ENCODE peak calls at places on chromosomes 2 and 18, in eight cellular contexts. D is neural crest cell, I is heart right ventricle, V is foreskin fibroblast, N is adrenal gland, C is hepatocyte, K is cardiac muscle cell, Y is kidney. W is an unnamed sample.

GRCh38 chr2:128635361-128635900 is 316.8 kb upstream of the HS6ST1 start:
- DNase-seq in D (no peak), I (no peak), V (no peak), N (peak), C (no peak), K (peak), Y (peak), W (no peak)

GRCh38 chr2:37602040-37602439 is 69.4 kb downstream of the CDC42EP3 start:
- DNase-seq in D (no peak), I (no peak), V (no peak), N (no peak), C (no peak), K (no peak), Y (no peak), W (no peak)

GRCh38 chr18:75203456-75204261 is 5.3 kb downstream of the PTGR3 start:
- DNase-seq in D (no peak), I (no peak), V (no peak), N (no peak), C (peak), K (no peak), Y (peak), W (no peak)

GRCh38 chr2:42421601-42422252 is 60.7 kb upstream of the COX7A2L start:
- DNase-seq in D (no peak), I (no peak), V (no peak), N (no peak), C (no peak), K (no peak), Y (no peak), W (no peak)

GRCh38 chr18:34978533-34978893 is 62.7 kb upstream of the MAPRE2 start:
- DNase-seq in D (no peak), I (no peak), V (no peak), N (no peak), C (no peak), K (no peak), Y (no peak), W (no peak)

GRCh38 chr2:88350641-88351601 is 101.6 kb downstream of the FOXI3 start:
- DNase-seq in D (peak), I (peak), V (no peak), N (peak), C (peak), K (peak), Y (peak), W (peak)

GRCh38 chr2:69589973-69590652 is 53.4 kb downstream of the AAK1 start:
- DNase-seq in D (no peak), I (no peak), V (no peak), N (peak), C (no peak), K (no peak), Y (no peak), W (no peak)

GRCh38 chr2:67797801-67798535 is 264.8 kb downstream of the C1D start:
- DNase-seq in D (no peak), I (no peak), V (peak), N (peak), C (peak), K (no peak), Y (no peak), W (no peak)

GRCh38 chr2:238895901-238896600 is 48.2 kb downstream of the TWIST2 start:
- DNase-seq in D (peak), I (peak), V (peak), N (peak), C (peak), K (no peak), Y (peak), W (no peak)

GRCh38 chr2:10790228-10790973 is 22.2 kb downstream of the PDIA6 start:
- DNase-seq in D (no peak), I (no peak), V (no peak), N (no peak), C (no peak), K (no peak), Y (no peak), W (peak)

GRCh38 chr2:215736653-215737290 is 276.6 kb downstream of the MREG start:
- DNase-seq in D (no peak), I (no peak), V (peak), N (no peak), C (no peak), K (peak), Y (no peak), W (no peak)

GRCh38 chr2:160646684-160647444 is 153.3 kb upstream of the RBMS1 start:
- DNase-seq in D (no peak), I (no peak), V (no peak), N (no peak), C (no peak), K (no peak), Y (peak), W (no peak)

GRCh38 chr18:63087421-63088230 is 231.9 kb downstream of the BCL2 start:
- DNase-seq in D (no peak), I (no peak), V (no peak), N (no peak), C (no peak), K (no peak), Y (no peak), W (no peak)

GRCh38 chr2:128504242-128505149 is 185.8 kb upstream of the HS6ST1 start:
- DNase-seq in D (no peak), I (no peak), V (no peak), N (no peak), C (no peak), K (no peak), Y (no peak), W (no peak)

GRCh38 chr2:12326449-12327190 is 390.1 kb upstream of the TRIB2 start:
- DNase-seq in D (no peak), I (no peak), V (no peak), N (no peak), C (no peak), K (peak), Y (no peak), W (no peak)

GRCh38 chr2:239533917-239534316 is 133.1 kb upstream of the HDAC4 start:
- DNase-seq in D (no peak), I (peak), V (peak), N (no peak), C (no peak), K (no peak), Y (no peak), W (no peak)

GRCh38 chr2:88967844-88968243 is 276.4 kb downstream of the RPIA start:
- DNase-seq in D (no peak), I (no peak), V (no peak), N (no peak), C (no peak), K (peak), Y (no peak), W (no peak)

GRCh38 chr2:217360781-217361485 is 501.1 kb upstream of the TNP1 start:
- DNase-seq in D (no peak), I (peak), V (peak), N (peak), C (peak), K (peak), Y (no peak), W (no peak)

GRCh38 chr2:207487650-207488315 is 42.0 kb upstream of the CREB1 start:
- DNase-seq in D (no peak), I (no peak), V (peak), N (peak), C (no peak), K (no peak), Y (no peak), W (no peak)

GRCh38 chr2:95001701-95002100 is 23.8 kb upstream of the MAL start:
- DNase-seq in D (no peak), I (no peak), V (no peak), N (no peak), C (no peak), K (no peak), Y (no peak), W (no peak)

GRCh38 chr18:27771571-27771970 is 405.4 kb downstream of the CDH2 start:
- DNase-seq in D (no peak), I (no peak), V (no peak), N (no peak), C (no peak), K (no peak), Y (no peak), W (no peak)

GRCh38 chr2:31140151-31140550 is 1.9 kb upstream of the GALNT14 start:
- DNase-seq in D (no peak), I (no peak), V (peak), N (no peak), C (no peak), K (no peak), Y (no peak), W (no peak)

GRCh38 chr2:157627594-157628281 is 926 bp downstream of the ACVR1C start:
- DNase-seq in D (no peak), I (no peak), V (no peak), N (no peak), C (no peak), K (peak), Y (no peak), W (no peak)

GRCh38 chr2:241866896-241867631 is 2.5 kb upstream of the RTP5 start:
- DNase-seq in D (no peak), I (peak), V (no peak), N (no peak), C (no peak), K (no peak), Y (peak), W (no peak)

GRCh38 chr2:89837962-89838625 is 1146.6 kb downstream of the RPIA start:
- DNase-seq in D (no peak), I (no peak), V (no peak), N (no peak), C (no peak), K (no peak), Y (no peak), W (no peak)

DNA sequence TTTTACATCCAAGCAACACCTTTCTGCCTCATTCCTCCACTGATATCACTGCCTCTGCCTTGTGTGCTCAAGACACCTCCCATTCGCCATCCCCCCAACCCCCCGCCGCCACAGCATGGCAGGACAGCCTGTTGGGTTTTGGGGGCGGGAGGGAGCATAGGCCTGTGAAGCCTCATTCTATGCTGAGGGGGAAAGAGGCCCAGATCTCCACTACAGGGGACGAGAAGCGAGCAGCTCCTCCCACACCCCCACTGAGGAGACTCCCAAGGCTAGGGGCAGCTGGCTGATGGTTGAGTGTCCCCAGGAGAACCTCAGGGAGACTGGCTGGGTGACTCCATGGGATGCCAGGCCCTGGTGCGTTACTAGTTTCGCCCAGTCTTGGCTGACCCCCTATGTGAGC is 214.3 kb upstream of the SIX2 start:
- DNase-seq in D (no peak), I (no peak), V (no peak), N (no peak), C (no peak), K (no peak), Y (no peak), W (no peak)
- TF ChIP-seq CTCF in D (no peak), I (no peak), V (no peak), N (no peak), C (no peak), K (no peak), Y (no peak), W (no peak)

DNA sequence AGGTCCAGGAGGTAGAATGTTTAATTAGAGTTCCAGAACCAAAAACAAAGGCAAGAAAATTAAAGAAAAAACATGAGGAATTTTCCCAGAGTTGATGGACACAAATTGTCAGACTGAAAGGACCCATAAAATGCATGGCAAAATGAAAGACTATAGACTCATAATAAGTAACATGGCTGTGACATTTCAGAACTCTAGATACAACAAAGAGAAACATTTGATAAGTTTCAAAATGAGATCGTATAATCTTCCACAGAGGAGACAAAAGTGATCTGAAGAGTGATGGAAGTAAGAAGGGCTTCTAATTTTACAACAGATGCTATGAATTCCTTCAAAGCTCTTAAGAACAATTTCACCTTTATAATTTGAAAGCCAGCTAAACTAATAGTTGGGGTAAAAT is 20.4 kb downstream of the ORC4 start:
- DNase-seq in D (no peak), I (no peak), V (no peak), N (no peak), C (no peak), K (no peak), Y (no peak), W (no peak)
- TF ChIP-seq CTCF in D (no peak), I (no peak), V (no peak), N (no peak), C (no peak), K (no peak), Y (no peak), W (no peak)

DNA sequence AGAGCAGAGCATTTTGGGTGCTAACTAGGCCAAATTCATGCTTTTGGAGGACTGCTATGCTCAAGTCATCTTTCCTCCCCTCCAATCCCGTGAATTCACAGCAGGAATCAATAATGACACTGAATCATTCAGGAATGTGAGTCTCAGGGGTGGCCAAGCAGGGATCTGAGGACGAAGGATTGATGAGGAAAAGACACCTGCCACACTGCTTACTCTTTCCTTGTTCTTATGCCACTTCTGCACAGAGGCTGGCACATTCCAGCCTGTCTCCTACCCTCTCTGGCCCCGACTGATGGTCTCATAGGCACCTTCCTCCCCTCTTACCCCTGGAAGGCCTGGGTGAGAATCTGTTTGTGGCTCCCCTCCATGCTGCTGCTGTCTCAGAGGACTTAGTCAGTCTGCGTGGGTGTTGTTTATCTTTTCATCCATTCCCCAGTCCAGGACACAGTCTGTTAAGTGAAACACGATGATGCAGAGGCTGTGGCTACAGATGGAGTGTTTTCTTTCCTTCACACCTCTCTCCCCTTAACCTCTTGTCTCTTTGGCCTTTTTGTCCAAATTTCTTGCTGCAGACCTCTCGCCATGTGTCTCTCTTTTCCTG is 87.1 kb downstream of the RDH14 start:
- DNase-seq in D (no peak), I (no peak), V (peak), N (no peak), C (peak), K (no peak), Y (no peak), W (no peak)
- TF ChIP-seq CTCF in D (no peak), I (no peak), V (no peak), N (no peak), C (no peak), K (no peak), Y (no peak), W (no peak)

DNA sequence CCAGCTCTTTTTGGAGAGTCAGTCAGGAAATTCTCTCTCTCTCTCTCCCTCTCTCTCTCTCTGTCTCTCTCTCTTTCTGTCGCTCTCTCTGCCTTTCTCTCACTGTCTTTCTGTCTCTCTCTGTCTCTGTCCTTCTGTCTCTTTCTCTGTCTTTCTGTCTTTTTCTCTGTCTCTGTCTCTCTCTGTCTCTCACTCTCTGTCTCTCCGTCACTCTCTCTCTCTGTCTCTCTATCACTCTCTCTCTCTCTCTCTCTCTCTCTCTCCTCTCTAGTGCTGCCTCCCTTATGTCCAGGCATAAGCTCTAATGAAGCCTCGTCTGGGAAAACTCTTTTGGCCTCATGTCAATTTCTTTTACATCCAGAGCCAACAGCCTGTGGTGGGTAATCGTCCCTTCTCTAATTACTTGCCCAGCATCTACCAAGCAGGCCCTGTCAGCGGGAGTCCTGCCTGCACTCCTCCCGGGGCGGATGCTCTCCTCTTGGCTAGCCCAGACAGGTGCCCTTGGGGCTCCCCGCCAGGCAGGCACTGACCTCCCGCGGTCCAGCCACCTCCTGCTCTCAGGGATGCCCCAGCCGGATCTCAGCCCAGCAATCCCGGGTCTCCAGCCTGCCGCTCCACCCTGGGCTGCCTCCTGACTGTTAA is 74.1 kb downstream of the NCAPH start:
- DNase-seq in D (no peak), I (peak), V (no peak), N (no peak), C (no peak), K (no peak), Y (no peak), W (no peak)
- TF ChIP-seq CTCF in D (no peak), I (no peak), V (no peak), N (no peak), C (no peak), K (no peak), Y (no peak), W (no peak)

DNA sequence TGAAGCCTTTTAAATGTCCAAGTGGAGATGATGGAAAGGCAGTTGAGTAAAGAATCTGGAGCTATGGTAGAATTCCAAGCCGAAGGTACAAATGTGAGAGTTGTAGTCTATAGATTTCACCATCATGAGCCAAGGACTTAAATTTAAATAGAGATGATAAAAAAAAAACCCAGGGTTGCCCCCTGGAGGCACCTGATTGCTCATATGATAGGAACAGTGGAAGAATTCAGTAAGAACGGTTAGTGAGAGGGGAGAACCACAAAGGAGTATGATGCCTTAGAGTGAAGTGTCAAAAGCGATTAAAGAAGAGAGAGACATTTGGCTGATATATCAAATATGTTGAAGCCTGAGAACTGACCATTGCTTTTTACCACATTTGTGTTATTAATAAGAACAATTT is 11.9 kb downstream of the NYAP2 start:
- DNase-seq in D (no peak), I (no peak), V (no peak), N (no peak), C (no peak), K (no peak), Y (no peak), W (no peak)
- TF ChIP-seq CTCF in D (no peak), I (no peak), V (no peak), N (no peak), C (no peak), K (no peak), Y (no peak), W (no peak)

GRCh38 chr2:18218160-18218933 is 339.9 kb downstream of the KCNS3 start:
- DNase-seq in D (no peak), I (no peak), V (no peak), N (no peak), C (no peak), K (no peak), Y (no peak), W (no peak)

GRCh38 chr2:18213986-18214385 is 335.5 kb downstream of the KCNS3 start:
- DNase-seq in D (no peak), I (no peak), V (no peak), N (no peak), C (no peak), K (no peak), Y (no peak), W (no peak)

GRCh38 chr2:18214936-18215335 is 336.5 kb downstream of the KCNS3 start:
- DNase-seq in D (no peak), I (no peak), V (peak), N (no peak), C (no peak), K (no peak), Y (no peak), W (no peak)

DNA sequence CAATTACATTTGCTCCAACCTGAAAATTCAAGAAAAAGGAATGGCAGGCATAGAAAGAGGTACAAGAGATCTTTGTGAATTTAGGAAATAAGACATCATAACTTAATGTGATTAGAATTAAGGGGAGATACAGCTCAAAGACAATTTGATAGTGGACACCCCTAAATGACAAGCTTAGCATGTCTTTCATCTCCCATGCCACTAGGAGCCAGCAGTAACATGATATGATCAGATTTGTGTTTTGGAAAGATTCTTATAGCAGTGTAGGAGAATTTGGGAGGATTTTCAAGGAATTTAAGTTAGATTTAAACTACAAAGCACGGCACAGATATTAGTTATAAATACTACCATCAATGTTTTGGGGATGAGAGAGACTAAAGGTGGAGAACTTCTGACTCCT is 340.8 kb downstream of the RDH14 start:
- DNase-seq in D (no peak), I (no peak), V (peak), N (no peak), C (no peak), K (no peak), Y (no peak), W (no peak)
- TF ChIP-seq CTCF in D (no peak), I (no peak), V (peak), N (no peak), C (no peak), K (peak), Y (no peak), W (no peak)

W was measured in GM12864.